ENCODE peak calls at places on chromosome 14, in eight cellular contexts. L is tibial nerve, N is upper lobe of right lung, Y is GM20000, F is neural progenitor cell, U is nephron progenitor cell, K is brain microvascular endothelial cell, D is left ventricle myocardium inferior. H is an unnamed sample.
A peak's percentile ranks its signal among the peaks of the same experiment; 100 is the strongest.

GRCh38 chr14:97185186-97185585 is 388.0 kb downstream of the VRK1 start:
- DNase-seq in Y (no peak), L (no peak), N (no peak), F (peak; percentile 48), D (no peak), U (peak; percentile 12), K (no peak), H (no peak)

GRCh38 chr14:21244546-21244945 is 24.7 kb downstream of the HNRNPC start:
- DNase-seq in Y (no peak), N (no peak), U (no peak), L (no peak), F (no peak), K (no peak), D (no peak), H (no peak)

GRCh38 chr14:89427426-89428162 is 10.6 kb upstream of the FOXN3 start:
- DNase-seq in L (no peak), U (no peak), D (no peak), K (no peak), F (no peak), Y (no peak), N (peak; percentile 2), H (no peak)

GRCh38 chr14:67962215-67962644 is 142.7 kb downstream of the RAD51B start:
- DNase-seq in U (no peak), N (no peak), L (no peak), K (no peak), Y (peak; percentile 53), D (no peak), F (no peak), H (no peak)

GRCh38 chr14:67240168-67240932 is 885 bp upstream of the PALS1 start:
- DNase-seq in U (peak; percentile 33), K (peak; percentile 11), D (peak; percentile 40), N (peak; percentile 86), Y (peak; percentile 16), L (no peak), F (peak; percentile 28), H (peak; percentile 70)

GRCh38 chr14:30034049-30034635 is 106.5 kb upstream of the PRKD1 start:
- DNase-seq in D (no peak), Y (no peak), K (no peak), L (no peak), F (peak; percentile 30), N (no peak), U (no peak), H (no peak)

GRCh38 chr14:33184587-33184986 is 245.9 kb downstream of the NPAS3 start:
- DNase-seq in K (peak; percentile 22), U (no peak), D (no peak), N (no peak), L (no peak), Y (no peak), F (peak; percentile 26), H (no peak)

GRCh38 chr14:64465856-64466554 is 706 bp downstream of the AKAP5 start:
- DNase-seq in L (no peak), N (no peak), Y (no peak), D (no peak), U (peak; percentile 35), F (peak; percentile 81), K (peak; percentile 45), H (no peak)

GRCh38 chr14:92844220-92844619 is 50.1 kb downstream of the GOLGA5 start:
- DNase-seq in L (no peak), U (no peak), K (no peak), N (no peak), D (no peak), Y (peak; percentile 17), F (no peak), H (no peak)

GRCh38 chr14:72736791-72737559 is 156.9 kb downstream of the DPF3 start:
- DNase-seq in L (no peak), K (no peak), N (no peak), Y (no peak), U (no peak), F (no peak), D (no peak), H (no peak)

GRCh38 chr14:74855945-74856344 is 20.0 kb downstream of the PROX2 start:
- DNase-seq in L (no peak), F (no peak), D (no peak), K (no peak), Y (no peak), N (no peak), U (no peak), H (no peak)

GRCh38 chr14:92665699-92666110 is 82.7 kb downstream of the LGMN start:
- DNase-seq in K (no peak), U (no peak), L (no peak), D (no peak), F (no peak), Y (no peak), N (no peak), H (no peak)

GRCh38 chr14:58942516-58942915 is 246.0 kb upstream of the DAAM1 start:
- DNase-seq in L (no peak), K (no peak), F (no peak), Y (no peak), U (no peak), N (no peak), D (no peak), H (no peak)

GRCh38 chr14:53742226-53742607 is 214.4 kb downstream of the BMP4 start:
- DNase-seq in U (no peak), Y (no peak), F (peak; percentile 59), L (no peak), D (no peak), K (no peak), N (no peak), H (no peak)

GRCh38 chr14:25150934-25151790 is 101.2 kb upstream of the STXBP6 start:
- DNase-seq in N (no peak), K (peak; percentile 2), Y (peak; percentile 42), F (peak; percentile 63), D (no peak), L (no peak), U (no peak), H (no peak)

GRCh38 chr14:22249775-22250174 is 339.2 kb downstream of the DAD1 start:
- DNase-seq in F (no peak), D (no peak), K (no peak), U (no peak), Y (no peak), N (no peak), L (no peak), H (no peak)

GRCh38 chr14:59188461-59189280 is at the start of gene DAAM1:
- DNase-seq in N (peak; percentile 98), K (peak; percentile 99), F (peak; percentile 99), D (peak; percentile 98), U (peak; percentile 63), Y (peak; percentile 92), L (peak; percentile 96), H (peak; percentile 98)

GRCh38 chr14:75711796-75712211 is 50.8 kb downstream of the TTLL5 start:
- DNase-seq in N (peak; percentile 78), D (peak; percentile 58), L (no peak), U (no peak), F (peak; percentile 88), Y (peak; percentile 25), K (peak; percentile 67), H (peak; percentile 89)

GRCh38 chr14:91415794-91416743 is 1.6 kb downstream of the CCDC88C start:
- DNase-seq in K (no peak), Y (peak; percentile 87), U (no peak), D (no peak), L (no peak), F (no peak), N (no peak), H (no peak)

GRCh38 chr14:91413547-91414474 is 3.8 kb downstream of the CCDC88C start:
- DNase-seq in N (peak; percentile 84), Y (no peak), D (no peak), F (no peak), K (no peak), L (no peak), U (no peak), H (no peak)

GRCh38 chr14:81166126-81166525 is 54.6 kb downstream of the GTF2A1 start:
- DNase-seq in Y (no peak), D (no peak), N (no peak), U (no peak), K (no peak), F (no peak), L (no peak), H (no peak)

GRCh38 chr14:76844223-76844622 is 18.0 kb downstream of the LRRC74A start:
- DNase-seq in L (no peak), F (peak; percentile 18), U (no peak), Y (no peak), D (peak; percentile 70), K (peak; percentile 20), N (peak; percentile 74), H (peak; percentile 52)

GRCh38 chr14:92659765-92660561 is 88.5 kb downstream of the LGMN start:
- DNase-seq in Y (no peak), U (no peak), L (no peak), D (peak; percentile 55), F (no peak), N (peak; percentile 72), K (no peak), H (peak; percentile 59)

GRCh38 chr14:63268746-63269145 is 50.0 kb downstream of the GPHB5 start:
- DNase-seq in L (no peak), D (no peak), U (no peak), F (no peak), N (no peak), K (no peak), Y (no peak), H (no peak)

GRCh38 chr14:77151918-77152588 is 10.5 kb upstream of the ZDHHC22 start:
- DNase-seq in F (no peak), L (no peak), D (no peak), U (no peak), Y (peak; percentile 62), N (no peak), K (no peak), H (no peak)

GRCh38 chr14:75911883-75912282 is 69.9 kb downstream of the TGFB3 start:
- DNase-seq in Y (no peak), N (no peak), D (no peak), F (peak; percentile 89), U (peak; percentile 47), K (no peak), L (no peak), H (no peak)

GRCh38 chr14:95255487-95255886 is 64.2 kb downstream of the CLMN start:
- DNase-seq in K (peak; percentile 88), L (peak; percentile 47), D (no peak), N (peak; percentile 88), U (peak; percentile 57), F (peak; percentile 78), Y (peak; percentile 49), H (no peak)

GRCh38 chr14:100056964-100057817 is 8.0 kb upstream of the EVL start:
- DNase-seq in F (no peak), N (no peak), L (no peak), U (no peak), Y (peak; percentile 56), D (no peak), K (peak; percentile 35), H (no peak)
- TF ChIP-seq CTCF in F (peak; percentile 28), N (peak; percentile 33), L (peak; percentile 18), U (no peak), Y (peak; percentile 29), D (peak; percentile 49), K (peak; percentile 47), H (peak; percentile 19)

GRCh38 chr14:105931808-105932483 is 405.6 kb downstream of the TMEM121 start:
- DNase-seq in D (no peak), N (no peak), U (no peak), F (no peak), K (no peak), Y (peak; percentile 21), L (no peak), H (no peak)
- TF ChIP-seq CTCF in D (no peak), N (no peak), U (no peak), F (no peak), K (no peak), Y (no peak), L (no peak), H (no peak)

GRCh38 chr14:61401461-61401860 is 80.1 kb downstream of the PRKCH start:
- DNase-seq in U (no peak), L (no peak), Y (no peak), D (no peak), F (no peak), N (no peak), K (no peak), H (no peak)
- TF ChIP-seq CTCF in U (no peak), L (no peak), Y (no peak), D (no peak), F (no peak), N (no peak), K (no peak), H (no peak)

GRCh38 chr14:23360496-23360895 is 4.5 kb downstream of the EFS start:
- DNase-seq in D (no peak), L (no peak), Y (no peak), F (peak; percentile 43), N (no peak), U (no peak), K (no peak), H (no peak)
- TF ChIP-seq CTCF in D (peak; percentile 42), L (peak; percentile 35), Y (no peak), F (peak; percentile 28), N (no peak), U (no peak), K (peak; percentile 40), H (no peak)